ENCODE peak calls at places on chromosomes 11 and 22, in seven cellular contexts. One of them, this sample, is unnamed.

GRCh38 chr11:9858822-9859221 is 194.9 kb downstream of the SWAP70 start:
- DNase-seq in PC-3: peak; percentile 13
- DNase-seq in upper lobe of right lung: no peak
- DNase-seq in GM23248: peak; percentile 14
- DNase-seq in heart right ventricle: no peak
- DNase-seq in SJSA1: peak; percentile 45
- DNase-seq in CD8-positive, alpha-beta memory T cell: no peak
- DNase-seq in this sample: no peak

GRCh38 chr11:72793081-72793451 is 781 bp downstream of the STARD10 start:
- DNase-seq in PC-3: no peak
- DNase-seq in upper lobe of right lung: no peak
- DNase-seq in GM23248: no peak
- DNase-seq in heart right ventricle: no peak
- DNase-seq in SJSA1: no peak
- DNase-seq in CD8-positive, alpha-beta memory T cell: no peak
- DNase-seq in this sample: no peak

GRCh38 chr11:73240190-73240781 is 22.2 kb downstream of the P2RY2 start:
- DNase-seq in PC-3: no peak
- DNase-seq in upper lobe of right lung: peak; percentile 48
- DNase-seq in GM23248: peak; percentile 87
- DNase-seq in heart right ventricle: peak; percentile 87
- DNase-seq in SJSA1: no peak
- DNase-seq in CD8-positive, alpha-beta memory T cell: no peak
- DNase-seq in this sample: no peak

GRCh38 chr11:94794287-94795168 is 26.4 kb downstream of the AMOTL1 start:
- DNase-seq in PC-3: peak; percentile 94
- DNase-seq in upper lobe of right lung: peak; percentile 73
- DNase-seq in GM23248: peak; percentile 96
- DNase-seq in heart right ventricle: peak; percentile 53
- DNase-seq in SJSA1: peak; percentile 81
- DNase-seq in CD8-positive, alpha-beta memory T cell: no peak
- DNase-seq in this sample: no peak

GRCh38 chr11:210122-210802 is 2.8 kb downstream of the RIC8A start:
- DNase-seq in PC-3: peak; percentile 62
- DNase-seq in upper lobe of right lung: peak; percentile 39
- DNase-seq in GM23248: peak; percentile 92
- DNase-seq in heart right ventricle: no peak
- DNase-seq in SJSA1: peak; percentile 80
- DNase-seq in CD8-positive, alpha-beta memory T cell: no peak
- DNase-seq in this sample: no peak

GRCh38 chr22:18056161-18056666 is 21.6 kb upstream of the PEX26 start:
- DNase-seq in PC-3: peak; percentile 51
- DNase-seq in upper lobe of right lung: peak; percentile 61
- DNase-seq in GM23248: peak; percentile 91
- DNase-seq in heart right ventricle: no peak
- DNase-seq in SJSA1: peak; percentile 67
- DNase-seq in CD8-positive, alpha-beta memory T cell: no peak
- DNase-seq in this sample: no peak

GRCh38 chr11:63598556-63598955 is 15.7 kb downstream of the PLAAT3 start:
- DNase-seq in PC-3: no peak
- DNase-seq in upper lobe of right lung: no peak
- DNase-seq in GM23248: no peak
- DNase-seq in heart right ventricle: no peak
- DNase-seq in SJSA1: no peak
- DNase-seq in CD8-positive, alpha-beta memory T cell: no peak
- DNase-seq in this sample: no peak

GRCh38 chr11:33724644-33725035 is 11.6 kb downstream of the CD59 start:
- DNase-seq in PC-3: no peak
- DNase-seq in upper lobe of right lung: no peak
- DNase-seq in GM23248: peak; percentile 62
- DNase-seq in heart right ventricle: no peak
- DNase-seq in SJSA1: no peak
- DNase-seq in CD8-positive, alpha-beta memory T cell: no peak
- DNase-seq in this sample: no peak

GRCh38 chr11:2547806-2548205 is 103.0 kb downstream of the KCNQ1 start:
- DNase-seq in PC-3: no peak
- DNase-seq in upper lobe of right lung: peak; percentile 48
- DNase-seq in GM23248: no peak
- DNase-seq in heart right ventricle: no peak
- DNase-seq in SJSA1: no peak
- DNase-seq in CD8-positive, alpha-beta memory T cell: no peak
- DNase-seq in this sample: no peak

GRCh38 chr11:114160884-114161283 is 101.4 kb downstream of the ZBTB16 start:
- DNase-seq in PC-3: no peak
- DNase-seq in upper lobe of right lung: no peak
- DNase-seq in GM23248: no peak
- DNase-seq in heart right ventricle: no peak
- DNase-seq in SJSA1: no peak
- DNase-seq in CD8-positive, alpha-beta memory T cell: no peak
- DNase-seq in this sample: no peak

GRCh38 chr11:123137496-123138270 is 57.4 kb downstream of the CLMP start:
- DNase-seq in PC-3: no peak
- DNase-seq in upper lobe of right lung: peak; percentile 79
- DNase-seq in GM23248: peak; percentile 92
- DNase-seq in heart right ventricle: peak; percentile 84
- DNase-seq in SJSA1: peak; percentile 92
- DNase-seq in CD8-positive, alpha-beta memory T cell: no peak
- DNase-seq in this sample: no peak

GRCh38 chr22:33014621-33015020 is 43.6 kb downstream of the SYN3 start:
- DNase-seq in PC-3: no peak
- DNase-seq in upper lobe of right lung: no peak
- DNase-seq in GM23248: no peak
- DNase-seq in heart right ventricle: no peak
- DNase-seq in SJSA1: no peak
- DNase-seq in CD8-positive, alpha-beta memory T cell: no peak
- DNase-seq in this sample: no peak

GRCh38 chr11:34501500-34501899 is 12.1 kb downstream of the ELF5 start:
- DNase-seq in PC-3: peak; percentile 82
- DNase-seq in upper lobe of right lung: no peak
- DNase-seq in GM23248: peak; percentile 88
- DNase-seq in heart right ventricle: no peak
- DNase-seq in SJSA1: no peak
- DNase-seq in CD8-positive, alpha-beta memory T cell: no peak
- DNase-seq in this sample: no peak

GRCh38 chr11:11899401-11899800 is 57.6 kb downstream of the USP47 start:
- DNase-seq in PC-3: peak; percentile 41
- DNase-seq in upper lobe of right lung: no peak
- DNase-seq in GM23248: no peak
- DNase-seq in heart right ventricle: no peak
- DNase-seq in SJSA1: no peak
- DNase-seq in CD8-positive, alpha-beta memory T cell: no peak
- DNase-seq in this sample: no peak

GRCh38 chr11:62574363-62575057 is 819 bp upstream of the EEF1G start:
- DNase-seq in PC-3: peak; percentile 29
- DNase-seq in upper lobe of right lung: peak; percentile 74
- DNase-seq in GM23248: peak; percentile 72
- DNase-seq in heart right ventricle: peak; percentile 53
- DNase-seq in SJSA1: no peak
- DNase-seq in CD8-positive, alpha-beta memory T cell: no peak
- DNase-seq in this sample: no peak

GRCh38 chr11:65808744-65809341 is 22.0 kb downstream of the OVOL1 start:
- DNase-seq in PC-3: no peak
- DNase-seq in upper lobe of right lung: no peak
- DNase-seq in GM23248: no peak
- DNase-seq in heart right ventricle: no peak
- DNase-seq in SJSA1: no peak
- DNase-seq in CD8-positive, alpha-beta memory T cell: no peak
- DNase-seq in this sample: no peak

GRCh38 chr11:61629082-61629481 is 48.2 kb upstream of the SYT7 start:
- DNase-seq in PC-3: no peak
- DNase-seq in upper lobe of right lung: no peak
- DNase-seq in GM23248: no peak
- DNase-seq in heart right ventricle: no peak
- DNase-seq in SJSA1: no peak
- DNase-seq in CD8-positive, alpha-beta memory T cell: no peak
- DNase-seq in this sample: no peak

GRCh38 chr11:128903248-128904041 is 12.3 kb downstream of the KCNJ5 start:
- DNase-seq in PC-3: no peak
- DNase-seq in upper lobe of right lung: peak; percentile 73
- DNase-seq in GM23248: peak; percentile 61
- DNase-seq in heart right ventricle: no peak
- DNase-seq in SJSA1: no peak
- DNase-seq in CD8-positive, alpha-beta memory T cell: no peak
- DNase-seq in this sample: no peak

GRCh38 chr11:86396403-86396802 is 21.7 kb downstream of the CCDC81 start:
- DNase-seq in PC-3: peak; percentile 15
- DNase-seq in upper lobe of right lung: no peak
- DNase-seq in GM23248: peak; percentile 86
- DNase-seq in heart right ventricle: no peak
- DNase-seq in SJSA1: peak; percentile 19
- DNase-seq in CD8-positive, alpha-beta memory T cell: no peak
- DNase-seq in this sample: no peak

GRCh38 chr22:44400763-44401060 is 88.0 kb upstream of the SHISAL1 start:
- DNase-seq in PC-3: no peak
- DNase-seq in upper lobe of right lung: no peak
- DNase-seq in GM23248: no peak
- DNase-seq in heart right ventricle: no peak
- DNase-seq in SJSA1: peak; percentile 7
- DNase-seq in CD8-positive, alpha-beta memory T cell: no peak
- DNase-seq in this sample: no peak

DNA sequence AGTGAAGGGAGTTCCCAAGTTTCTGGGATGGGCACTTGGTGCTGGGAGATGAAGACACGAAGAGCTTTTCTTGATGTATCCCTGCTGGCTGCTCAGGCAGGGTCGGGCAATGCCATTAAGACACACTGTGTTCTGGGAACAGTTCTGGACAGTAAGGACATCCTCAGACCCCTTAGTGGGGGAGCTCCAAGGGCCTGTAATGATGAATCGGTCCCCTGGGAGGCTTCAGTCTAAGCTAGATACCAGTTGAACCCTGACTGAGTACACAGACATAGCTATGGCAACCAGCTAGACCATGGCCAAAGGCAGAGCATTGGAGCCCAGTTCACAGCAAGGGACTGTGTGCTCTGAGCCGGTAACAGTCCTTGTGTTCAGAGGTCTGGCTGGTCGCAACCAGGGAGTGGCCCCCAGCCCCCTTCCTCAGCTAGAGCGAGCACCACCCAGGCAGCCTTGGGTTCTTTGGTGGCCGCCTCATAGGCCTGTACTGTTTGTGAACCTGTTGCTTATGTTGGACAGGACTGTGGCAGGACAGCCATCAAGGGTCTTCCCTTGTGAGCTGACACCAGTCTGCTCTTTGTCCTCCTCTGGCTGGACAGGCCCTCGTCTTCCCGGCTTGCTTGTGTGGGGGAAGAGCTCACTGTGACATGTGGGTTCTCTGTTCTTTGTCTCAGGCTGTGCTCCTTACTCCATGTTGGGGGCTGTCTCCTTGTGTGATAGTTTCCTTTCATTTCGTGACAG is 25.0 kb downstream of the MED15 start:
- DNase-seq in PC-3: no peak
- DNase-seq in upper lobe of right lung: no peak
- DNase-seq in GM23248: peak; percentile 58
- DNase-seq in heart right ventricle: no peak
- DNase-seq in SJSA1: no peak
- DNase-seq in CD8-positive, alpha-beta memory T cell: no peak
- DNase-seq in this sample: no peak
- H3K4me3 ChIP-seq in PC-3: no peak overlapping the region
- H3K4me3 ChIP-seq in upper lobe of right lung: no peak overlapping the region
- H3K4me3 ChIP-seq in GM23248: no peak overlapping the region
- H3K4me3 ChIP-seq in heart right ventricle: no peak overlapping the region
- H3K4me3 ChIP-seq in SJSA1: no peak overlapping the region
- H3K4me3 ChIP-seq in CD8-positive, alpha-beta memory T cell: no peak overlapping the region
- H3K4me3 ChIP-seq in this sample: no peak overlapping the region

DNA sequence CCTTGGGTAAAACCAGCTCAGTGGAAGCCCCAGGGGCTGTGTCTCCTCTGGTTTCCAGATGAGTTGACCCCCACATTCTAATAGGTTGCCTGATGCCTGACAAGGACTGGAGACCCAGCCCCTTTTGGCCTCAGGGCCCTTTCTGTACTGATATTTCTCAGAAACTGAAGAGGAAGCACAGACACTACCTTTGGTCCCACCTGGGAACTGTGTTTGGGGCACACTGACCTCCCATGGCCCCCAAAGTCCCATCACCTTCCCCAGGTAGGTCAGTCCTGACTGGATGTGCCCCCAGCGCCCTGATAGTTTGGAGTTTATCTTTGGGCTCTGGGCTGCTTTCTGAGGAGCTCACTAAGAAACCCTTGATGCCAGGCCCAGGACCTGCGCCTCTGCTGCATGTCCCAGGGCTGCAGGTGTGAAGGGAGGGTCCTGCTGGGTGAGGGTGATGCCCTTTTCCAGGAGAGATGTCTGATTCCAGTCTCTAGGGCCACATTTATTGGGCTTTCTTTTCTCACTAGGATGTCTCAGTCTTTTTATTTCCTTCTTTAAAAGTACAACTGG is 106.7 kb downstream of the GGTLC2 start:
- DNase-seq in PC-3: no peak
- DNase-seq in upper lobe of right lung: no peak
- DNase-seq in GM23248: no peak
- DNase-seq in heart right ventricle: no peak
- DNase-seq in SJSA1: no peak
- DNase-seq in CD8-positive, alpha-beta memory T cell: no peak
- DNase-seq in this sample: no peak
- H3K4me1 ChIP-seq in PC-3: no peaks in the 10 kb centered on the region
- H3K4me1 ChIP-seq in upper lobe of right lung: no peaks in the 10 kb centered on the region
- H3K4me1 ChIP-seq in GM23248: no peaks in the 10 kb centered on the region
- H3K4me1 ChIP-seq in heart right ventricle: no peaks in the 10 kb centered on the region
- H3K4me1 ChIP-seq in SJSA1: no peaks in the 10 kb centered on the region
- H3K4me1 ChIP-seq in CD8-positive, alpha-beta memory T cell: peaks cover 44% of the 10 kb centered on the region
- H3K4me1 ChIP-seq in this sample: peaks cover 31% of the 10 kb centered on the region

GRCh38 chr11:17544181-17544622 is at the start of gene USH1C:
- DNase-seq in PC-3: no peak
- DNase-seq in upper lobe of right lung: no peak
- DNase-seq in GM23248: no peak
- DNase-seq in heart right ventricle: peak; percentile 32
- DNase-seq in SJSA1: no peak
- DNase-seq in CD8-positive, alpha-beta memory T cell: no peak
- DNase-seq in this sample: no peak
- H3K4me3 ChIP-seq in PC-3: no peak within 1 kb of the TSS
- H3K4me3 ChIP-seq in upper lobe of right lung: no peak within 1 kb of the TSS
- H3K4me3 ChIP-seq in GM23248: no peak within 1 kb of the TSS
- H3K4me3 ChIP-seq in heart right ventricle: no peak within 1 kb of the TSS
- H3K4me3 ChIP-seq in SJSA1: no peak within 1 kb of the TSS
- H3K4me3 ChIP-seq in CD8-positive, alpha-beta memory T cell: no peak within 1 kb of the TSS
- H3K4me3 ChIP-seq in this sample: no peak within 1 kb of the TSS

DNA sequence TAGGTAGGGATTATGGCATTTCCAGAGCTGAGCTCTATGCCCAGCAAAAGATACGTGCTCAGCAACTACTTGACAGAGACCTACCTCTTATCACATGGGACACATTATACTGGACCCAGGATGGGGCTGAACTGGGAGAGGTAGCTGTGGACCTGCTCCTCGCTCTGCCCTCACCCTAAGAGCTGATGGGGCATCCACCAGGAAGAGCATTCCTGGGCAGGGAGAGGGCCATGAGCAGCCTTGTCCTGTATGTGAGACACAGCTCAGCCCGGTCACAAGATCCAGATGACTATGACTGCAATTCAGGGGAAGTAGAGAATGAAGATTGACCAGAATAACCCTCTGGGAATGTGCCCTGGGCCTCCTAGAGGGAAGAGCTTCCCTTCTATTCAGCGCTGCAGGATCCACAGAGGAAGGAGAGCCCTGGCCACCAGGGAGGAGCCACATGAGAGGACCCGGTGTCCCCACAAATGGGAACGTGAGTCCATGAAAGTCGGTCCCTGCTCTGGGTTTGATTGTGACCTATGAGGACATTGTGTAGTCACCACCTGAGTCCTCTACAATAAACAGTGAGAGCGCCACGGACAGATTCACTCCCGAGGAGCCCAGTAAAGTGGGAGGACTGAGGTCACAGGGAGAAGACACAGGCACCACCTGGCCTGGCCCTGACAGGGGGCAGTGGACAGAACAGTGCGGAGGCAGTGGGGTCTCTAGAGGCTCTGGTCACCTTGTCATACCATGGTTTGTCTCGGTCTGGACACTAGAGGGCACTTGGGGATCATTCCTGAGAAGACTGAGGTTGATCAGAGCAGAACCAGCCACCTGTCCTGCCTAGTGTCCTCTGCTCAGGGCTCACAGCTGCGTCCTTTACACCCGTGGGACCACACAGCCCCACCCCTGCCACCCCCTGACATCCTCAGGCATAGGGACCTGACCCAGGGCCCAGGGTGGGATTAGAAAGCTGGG is 99.5 kb downstream of the ZNF280B start:
- DNase-seq in PC-3: peak; percentile 35
- DNase-seq in upper lobe of right lung: no peak
- DNase-seq in GM23248: peak; percentile 37
- DNase-seq in heart right ventricle: no peak
- DNase-seq in SJSA1: no peak
- DNase-seq in CD8-positive, alpha-beta memory T cell: no peak
- DNase-seq in this sample: no peak
- H3K4me1 ChIP-seq in PC-3: no peaks in the 10 kb centered on the region
- H3K4me1 ChIP-seq in upper lobe of right lung: no peaks in the 10 kb centered on the region
- H3K4me1 ChIP-seq in GM23248: no peaks in the 10 kb centered on the region
- H3K4me1 ChIP-seq in heart right ventricle: no peaks in the 10 kb centered on the region
- H3K4me1 ChIP-seq in SJSA1: no peaks in the 10 kb centered on the region
- H3K4me1 ChIP-seq in CD8-positive, alpha-beta memory T cell: no peaks in the 10 kb centered on the region
- H3K4me1 ChIP-seq in this sample: no peaks in the 10 kb centered on the region